ENCODE peak calls at places on chromosomes 16 and 17, in five cellular contexts. D, R, S, C and J are unnamed samples.

GRCh38 chr16:52825882-52826281 is 226.8 kb downstream of the CHD9NB start:
- DNase-seq in C (no peak), R (no peak), D (no peak), S (no peak), J (no peak)

GRCh38 chr17:18141210-18141803 is 32.8 kb downstream of the MYO15A start:
- DNase-seq in S (no peak), D (peak; percentile 59), R (peak; percentile 64), C (no peak), J (no peak)

GRCh38 chr17:57911834-57912673 is 43.2 kb downstream of the CUEDC1 start:
- DNase-seq in C (peak; percentile 92), R (peak; percentile 63), S (no peak), D (no peak), J (no peak)

GRCh38 chr17:77770331-77771105 is 188.0 kb upstream of the TNRC6C start:
- DNase-seq in R (peak; percentile 88), C (no peak), D (no peak), S (no peak), J (no peak)

GRCh38 chr16:85369741-85370528 is 243.2 kb upstream of the GSE1 start:
- DNase-seq in C (peak; percentile 56), R (no peak), D (peak; percentile 29), S (peak; percentile 48), J (peak; percentile 64)

GRCh38 chr17:21358185-21358584 is 18.0 kb upstream of the KCNJ12 start:
- DNase-seq in S (no peak), C (no peak), D (no peak), R (no peak), J (no peak)

GRCh38 chr17:80920406-80920805 is 71.2 kb upstream of the CHMP6 start:
- DNase-seq in S (no peak), R (peak; percentile 77), D (no peak), C (no peak), J (peak; percentile 13)

GRCh38 chr17:17504341-17505140 is 8.3 kb upstream of the RASD1 start:
- DNase-seq in D (no peak), C (no peak), R (no peak), S (no peak), J (no peak)

GRCh38 chr16:67441289-67441753 is 10.4 kb downstream of the HSD11B2 start:
- DNase-seq in D (no peak), S (no peak), C (peak; percentile 39), R (no peak), J (no peak)

GRCh38 chr16:66273644-66274334 is 92.7 kb upstream of the CDH5 start:
- DNase-seq in C (no peak), S (no peak), R (peak; percentile 52), D (no peak), J (no peak)

GRCh38 chr17:75088902-75089417 is 1.2 kb downstream of the SLC16A5 start:
- DNase-seq in S (no peak), D (no peak), R (no peak), C (no peak), J (no peak)

GRCh38 chr17:30318190-30318589 is 15.7 kb downstream of the TMIGD1 start:
- DNase-seq in R (no peak), D (no peak), C (no peak), S (no peak), J (no peak)

GRCh38 chr16:13568803-13569202 is 351.2 kb upstream of the ERCC4 start:
- DNase-seq in S (no peak), C (no peak), R (no peak), D (no peak), J (no peak)

GRCh38 chr17:43851744-43852143 is 4.8 kb downstream of the CD300LG start:
- DNase-seq in S (no peak), R (no peak), D (no peak), C (no peak), J (no peak)

GRCh38 chr17:75959046-75959838 is 18.4 kb upstream of the FBF1 start:
- DNase-seq in C (no peak), R (peak; percentile 34), S (no peak), D (no peak), J (no peak)

GRCh38 chr16:87420401-87421368 is 28.5 kb downstream of the MAP1LC3B start:
- DNase-seq in D (no peak), R (no peak), C (no peak), S (no peak), J (no peak)
- TF ChIP-seq CTCF in D (peak; percentile 22), R (no peak), C (peak; percentile 26), S (peak; percentile 3), J (no peak)

DNA sequence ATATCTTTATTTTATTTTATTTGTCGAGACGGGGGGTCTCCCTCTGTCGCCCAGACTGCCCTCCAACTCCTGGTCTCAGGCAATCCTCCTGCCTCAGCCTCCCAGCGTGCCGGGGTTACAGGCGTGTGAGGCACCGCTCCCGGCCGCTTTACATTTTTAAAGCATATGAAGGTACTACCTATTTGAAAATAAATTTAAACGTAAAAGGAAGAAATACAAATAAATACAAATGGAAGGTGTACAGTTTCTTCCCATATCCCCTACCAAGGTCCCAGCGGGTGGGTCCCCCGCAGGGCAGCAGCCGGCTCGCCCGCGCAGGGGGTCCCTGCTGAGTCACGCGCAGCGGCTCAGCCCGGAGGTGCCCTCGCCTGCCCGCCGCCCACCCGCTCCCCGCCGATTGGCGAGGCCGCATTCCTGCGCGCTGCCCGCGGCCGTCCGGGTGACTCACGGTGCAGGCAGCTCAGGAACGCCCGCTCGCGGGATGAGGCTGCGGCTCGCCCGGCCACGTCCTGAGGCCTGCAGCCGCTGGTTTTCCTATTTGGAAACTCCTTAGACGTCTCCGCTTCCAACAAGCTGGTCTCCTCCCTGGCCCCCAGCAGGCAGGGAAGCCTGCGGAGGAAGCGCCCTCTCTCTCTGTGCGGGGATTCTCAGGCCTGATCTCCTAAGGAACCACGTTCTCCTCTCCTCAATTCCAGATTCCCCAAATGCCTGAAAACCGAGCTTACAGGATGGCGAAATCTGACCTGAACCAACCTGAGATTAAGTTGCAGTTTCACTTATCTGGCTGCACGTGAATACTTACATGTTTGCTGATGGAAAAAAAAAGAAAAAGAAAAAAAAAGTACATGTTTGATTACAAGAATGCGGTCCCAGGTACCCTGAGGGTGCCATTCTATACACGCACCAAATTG is 54.8 kb upstream of the MAP3K14 start:
- DNase-seq in R (peak; percentile 99), S (no peak), D (no peak), C (peak; percentile 80), J (peak; percentile 47)
- TF ChIP-seq CTCF in R (peak; percentile 16), S (no peak), D (no peak), C (no peak), J (no peak)

DNA sequence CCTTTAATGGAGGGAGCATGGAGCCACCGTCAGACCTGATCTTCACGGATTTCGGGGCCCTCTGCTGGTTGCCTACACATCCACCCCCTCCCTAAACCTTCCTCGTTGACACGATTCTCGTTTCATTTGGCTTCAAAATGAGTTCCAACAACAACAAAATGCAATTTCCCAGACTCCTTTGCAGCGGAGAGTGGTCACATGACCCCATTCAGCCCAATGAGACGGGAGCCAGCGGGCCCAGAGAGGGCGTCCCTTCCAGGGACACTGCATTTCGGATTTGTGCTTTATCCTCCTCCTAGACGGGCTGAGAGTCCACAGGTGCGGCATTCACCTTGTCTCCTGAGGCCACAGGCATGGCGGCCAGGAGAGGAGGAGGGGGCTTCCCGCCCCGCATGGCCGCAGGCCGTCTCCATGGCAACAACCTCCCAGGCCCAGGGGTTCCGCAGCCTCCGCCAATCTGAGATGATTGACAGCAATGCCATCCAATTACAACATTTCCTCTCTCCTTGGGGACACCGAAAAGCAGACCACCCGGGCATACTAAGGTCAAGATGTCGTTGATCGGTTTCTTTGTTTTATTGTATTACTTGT is 259.8 kb downstream of the C16orf95 start:
- DNase-seq in R (no peak), S (no peak), C (no peak), D (no peak), J (no peak)
- TF ChIP-seq CTCF in R (peak; percentile 11), S (no peak), C (peak; percentile 7), D (no peak), J (no peak)

GRCh38 chr17:68356949-68357455 is 65.7 kb downstream of the ARSG start:
- DNase-seq in C (no peak), S (no peak), D (no peak), R (no peak), J (no peak)
- TF ChIP-seq CTCF in C (no peak), S (no peak), D (no peak), R (no peak), J (no peak)

DNA sequence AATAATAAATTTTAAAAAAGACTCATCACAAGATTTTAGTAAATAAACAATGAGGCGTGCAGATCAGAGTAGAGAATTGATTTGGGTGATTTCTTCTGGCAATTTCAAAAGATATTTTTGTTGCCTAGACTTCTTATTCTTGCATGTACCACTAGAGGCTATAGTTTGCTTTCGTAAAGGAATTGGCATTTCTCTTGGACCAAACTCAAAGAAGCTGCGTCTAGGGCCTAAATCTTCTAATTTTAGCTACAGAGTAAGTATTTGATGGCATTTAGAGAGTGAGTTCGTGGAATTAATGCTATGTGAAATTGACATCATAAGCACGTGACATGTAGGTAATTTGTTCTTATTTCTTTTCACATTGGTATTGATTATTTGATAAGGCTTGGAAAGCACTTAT is 24.4 kb upstream of the ABCC11 start:
- DNase-seq in S (no peak), D (no peak), C (no peak), R (no peak), J (no peak)
- TF ChIP-seq CTCF in S (no peak), D (no peak), C (no peak), R (peak; percentile 7), J (no peak)